ENCODE peak calls at places on chromosomes 13 and 19, in nine cellular contexts. X, O, Y, N, J, A, U, W and V are unnamed samples.

GRCh38 chr19:45467115-45467455 is 711 bp upstream of the FOSB start:
- DNase-seq in X (no peak), N (no peak), J (peak; percentile 20), O (no peak), Y (no peak), U (peak; percentile 18), W (no peak), A (no peak), V (no peak)

GRCh38 chr19:44066305-44066704 is 5.7 kb upstream of the ZNF284 start:
- DNase-seq in A (no peak), Y (no peak), J (no peak), W (no peak), X (no peak), N (no peak), O (no peak), U (no peak), V (no peak)

GRCh38 chr13:23731709-23732108 is 157.5 kb downstream of the MIPEP start:
- DNase-seq in Y (no peak), U (no peak), X (no peak), N (no peak), J (no peak), A (no peak), O (no peak), W (no peak), V (no peak)

GRCh38 chr13:25397763-25398162 is 26.0 kb downstream of the ATP8A2 start:
- DNase-seq in X (no peak), Y (no peak), A (no peak), W (no peak), J (no peak), O (no peak), N (no peak), U (no peak), V (no peak)

GRCh38 chr13:111634410-111634809 is 314.0 kb downstream of the TEX29 start:
- DNase-seq in X (no peak), O (no peak), W (no peak), Y (no peak), A (no peak), N (no peak), U (no peak), J (no peak), V (no peak)

GRCh38 chr13:83274679-83275078 is 607.6 kb downstream of the SLITRK1 start:
- DNase-seq in W (no peak), J (no peak), Y (no peak), U (no peak), O (no peak), X (no peak), N (no peak), A (no peak), V (no peak)

GRCh38 chr19:34155686-34156085 is 16.6 kb upstream of the LSM14A start:
- DNase-seq in Y (no peak), J (peak; percentile 21), U (no peak), W (peak; percentile 53), N (no peak), X (peak; percentile 8), O (no peak), A (no peak), V (no peak)

GRCh38 chr19:49201042-49201441 is 43.5 kb downstream of the TRPM4 start:
- DNase-seq in W (no peak), X (no peak), J (no peak), U (no peak), A (no peak), N (no peak), Y (no peak), O (no peak), V (no peak)

GRCh38 chr13:110713981-110714797 is 689 bp downstream of the ING1 start:
- DNase-seq in N (peak; percentile 59), W (peak; percentile 52), O (peak; percentile 52), X (peak; percentile 40), Y (peak; percentile 61), J (peak; percentile 33), U (peak; percentile 48), A (peak; percentile 14), V (peak; percentile 65)

GRCh38 chr13:96650301-96650886 is 343.9 kb downstream of the OXGR1 start:
- DNase-seq in U (peak; percentile 83), O (no peak), N (no peak), Y (no peak), A (peak; percentile 89), W (peak; percentile 88), X (peak; percentile 76), J (peak; percentile 72), V (no peak)

GRCh38 chr13:106701810-106702341 is 133.9 kb upstream of the ARGLU1 start:
- DNase-seq in O (no peak), J (no peak), Y (peak; percentile 67), N (no peak), W (no peak), A (no peak), X (no peak), U (no peak), V (no peak)

GRCh38 chr13:87356314-87356713 is 314.9 kb upstream of the SLITRK5 start:
- DNase-seq in W (no peak), J (no peak), O (no peak), X (no peak), A (no peak), N (no peak), Y (no peak), U (peak; percentile 81), V (no peak)

GRCh38 chr13:20814224-20814910 is 40.6 kb upstream of the EEF1AKMT1 start:
- DNase-seq in N (peak; percentile 89), A (peak; percentile 82), W (peak; percentile 95), O (no peak), U (peak; percentile 96), X (peak; percentile 95), Y (peak; percentile 83), J (peak; percentile 94), V (peak; percentile 78)

GRCh38 chr19:30670011-30670329 is 297.8 kb downstream of the ZNF536 start:
- DNase-seq in Y (no peak), X (no peak), O (no peak), J (no peak), A (no peak), U (no peak), N (peak; percentile 81), W (no peak), V (no peak)

DNA sequence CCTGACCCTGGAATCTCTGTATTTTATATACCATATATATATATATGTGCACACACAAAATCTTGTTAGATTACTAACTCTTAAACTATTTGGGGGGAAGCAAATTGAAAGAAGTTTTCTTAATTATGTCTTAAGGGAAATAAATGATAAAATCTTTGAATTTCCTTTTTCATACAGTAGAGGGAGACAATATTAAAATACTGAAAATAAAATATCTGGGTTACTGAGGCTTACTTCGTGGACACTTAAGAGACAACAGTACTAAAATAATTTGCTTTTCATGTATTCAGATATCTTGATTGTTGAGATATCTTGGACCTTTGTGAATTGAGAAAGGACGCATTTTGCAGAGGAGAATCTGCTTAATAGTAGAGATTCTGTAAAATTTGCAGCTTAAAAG is 17.0 kb downstream of the SUGT1 start:
- DNase-seq in W (no peak), O (no peak), X (no peak), Y (no peak), J (no peak), A (no peak), N (no peak), U (no peak), V (no peak)
- TF ChIP-seq CTCF in W (no peak), O (peak; percentile 45), X (no peak), Y (no peak), J (no peak), A (no peak), N (no peak), U (no peak), V (no peak)

GRCh38 chr19:378706-379105 is 30.2 kb downstream of the C2CD4C start:
- DNase-seq in Y (no peak), O (no peak), U (no peak), J (no peak), A (no peak), N (no peak), X (no peak), W (no peak), V (no peak)

GRCh38 chr19:379796-380195 is 29.2 kb downstream of the C2CD4C start:
- DNase-seq in X (no peak), W (no peak), Y (no peak), U (no peak), O (no peak), N (no peak), A (no peak), J (no peak), V (no peak)

GRCh38 chr19:375395-376110 is 31.0 kb upstream of the MIER2 start:
- DNase-seq in N (no peak), U (no peak), W (no peak), A (no peak), J (no peak), X (no peak), O (no peak), Y (no peak), V (no peak)

GRCh38 chr19:376111-376470 is 31.5 kb upstream of the MIER2 start:
- DNase-seq in W (no peak), U (no peak), X (no peak), O (no peak), N (no peak), A (no peak), J (no peak), Y (no peak), V (no peak)

GRCh38 chr19:377801-378581 is 31.0 kb downstream of the C2CD4C start:
- DNase-seq in N (no peak), X (no peak), O (no peak), Y (no peak), U (no peak), W (no peak), A (no peak), J (no peak), V (no peak)
- TF ChIP-seq CTCF in N (peak; percentile 6), X (no peak), O (no peak), Y (no peak), U (no peak), W (no peak), A (no peak), J (no peak), V (no peak)

GRCh38 chr13:34076943-34077703 is 259.2 kb downstream of the RFC3 start:
- DNase-seq in J (peak; percentile 62), A (peak; percentile 48), X (peak; percentile 41), Y (no peak), W (peak; percentile 79), N (no peak), U (peak; percentile 20), O (no peak), V (no peak)
- TF ChIP-seq CTCF in J (peak; percentile 70), A (peak; percentile 81), X (peak; percentile 44), Y (peak; percentile 54), W (peak; percentile 51), N (peak; percentile 57), U (peak; percentile 72), O (peak; percentile 26), V (peak; percentile 44)

GRCh38 chr19:39435499-39436349 is at the start of gene RPS16:
- DNase-seq in W (peak; percentile 96), X (peak; percentile 95), U (peak; percentile 98), O (peak; percentile 97), N (peak; percentile 99), J (peak; percentile 95), Y (peak; percentile 99), A (peak; percentile 95), V (peak; percentile 99)
- TF ChIP-seq CTCF in W (no peak), X (peak; percentile 4), U (no peak), O (no peak), N (peak; percentile 27), J (no peak), Y (no peak), A (no peak), V (no peak)